ENCODE peak calls at places on chromosomes 7 and 10, in six cellular contexts. W is left lung; A is psoas muscle; J is CD4-positive, alpha-beta T cell; D is PC-3; E is cardiac muscle cell. Y is an unnamed sample. For H3K9me3, the result is how much of the 10 kb centered on the place peaks cover.

GRCh38 chr7:74292757-74293576 is 3.8 kb downstream of the CLIP2 start:
- DNase-seq in W (no peak), A (no peak), J (no peak), D (no peak), E (no peak), Y (no peak)

GRCh38 chr10:116160271-116160670 is 112.7 kb downstream of the GFRA1 start:
- DNase-seq in W (no peak), A (no peak), J (no peak), D (no peak), E (no peak), Y (no peak)

GRCh38 chr7:479948-480499 is 39.6 kb downstream of the PDGFA start:
- DNase-seq in W (peak), A (peak), J (no peak), D (no peak), E (no peak), Y (no peak)

GRCh38 chr10:15745748-15746147 is 26.0 kb upstream of the ITGA8 start:
- DNase-seq in W (no peak), A (no peak), J (no peak), D (no peak), E (peak), Y (no peak)

GRCh38 chr10:74957199-74958084 is 131.0 kb downstream of the KAT6B start:
- DNase-seq in W (no peak), A (no peak), J (no peak), D (no peak), E (no peak), Y (no peak)

GRCh38 chr10:29328988-29329387 is 40.1 kb downstream of the LYZL1 start:
- DNase-seq in W (no peak), A (peak), J (no peak), D (no peak), E (peak), Y (no peak)

GRCh38 chr10:70742537-70743429 is 42.4 kb downstream of the TBATA start:
- DNase-seq in W (peak), A (no peak), J (no peak), D (no peak), E (peak), Y (no peak)

GRCh38 chr10:103693812-103694205 is 161.6 kb downstream of the SH3PXD2A start:
- DNase-seq in W (peak), A (no peak), J (no peak), D (no peak), E (no peak), Y (no peak)

GRCh38 chr7:30134523-30135270 is at the start of gene MTURN:
- DNase-seq in W (peak), A (peak), J (peak), D (peak), E (peak), Y (peak)

GRCh38 chr7:112067609-112068540 is 138.3 kb downstream of the DOCK4 start:
- DNase-seq in W (no peak), A (no peak), J (no peak), D (no peak), E (no peak), Y (no peak)

GRCh38 chr10:68559872-68560200 is 301 bp upstream of the TET1 start:
- DNase-seq in W (no peak), A (no peak), J (no peak), D (no peak), E (no peak), Y (no peak)

GRCh38 chr7:1454471-1455065 is 4.7 kb downstream of the MICALL2 start:
- DNase-seq in W (no peak), A (no peak), J (no peak), D (no peak), E (peak), Y (no peak)

GRCh38 chr10:88819290-88819689 is 16.8 kb downstream of the LIPM start:
- DNase-seq in W (no peak), A (no peak), J (no peak), D (no peak), E (peak), Y (no peak)

GRCh38 chr7:66920256-66920655 is 769 bp upstream of the TMEM248 start:
- DNase-seq in W (no peak), A (no peak), J (no peak), D (no peak), E (no peak), Y (no peak)

GRCh38 chr10:132912685-132913558 is 29.4 kb downstream of the CFAP46 start:
- DNase-seq in W (peak), A (peak), J (no peak), D (no peak), E (no peak), Y (no peak)

DNA sequence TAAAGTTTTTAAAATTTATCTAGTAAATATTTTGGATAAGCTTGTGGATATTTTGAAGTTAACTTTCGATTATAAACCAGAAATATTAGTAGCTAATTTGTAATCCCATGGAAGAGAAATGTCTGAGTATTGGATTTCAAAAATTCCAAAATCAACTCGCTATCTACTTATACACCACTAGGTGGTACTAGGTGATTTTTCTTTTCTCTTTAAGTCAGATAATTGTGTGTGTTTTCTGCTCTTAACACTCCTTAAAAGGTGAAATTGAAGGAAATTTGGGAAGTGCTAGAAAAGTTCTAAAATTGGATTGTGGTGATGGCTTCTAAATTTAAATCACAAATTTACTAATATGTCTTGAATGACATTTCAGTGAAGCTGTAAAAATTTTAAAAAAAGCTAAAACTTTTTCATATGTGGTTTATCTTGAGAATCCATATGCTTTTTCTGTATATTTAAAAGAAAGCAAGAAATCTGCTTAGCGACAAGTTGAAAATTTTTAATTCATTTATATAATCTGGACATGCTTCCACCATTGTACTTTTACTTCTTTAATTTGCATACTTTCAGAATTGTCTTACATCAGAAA is 90.2 kb downstream of the IPMK start:
- DNase-seq in W (no peak), A (no peak), J (no peak), D (peak), E (peak), Y (no peak)
- TF ChIP-seq CTCF in W (peak), A (peak), J (peak), D (peak), E (peak), Y (peak)

GRCh38 chr7:130674456-130674855 is 5.9 kb upstream of the COPG2 start:
- DNase-seq in W (no peak), A (no peak), J (no peak), D (no peak), E (no peak), Y (no peak)

GRCh38 chr7:130669051-130669700 is 628 bp upstream of the COPG2 start:
- DNase-seq in W (no peak), A (no peak), J (no peak), D (no peak), E (no peak), Y (no peak)

GRCh38 chr7:130668258-130669050 is at the start of gene COPG2:
- DNase-seq in W (peak), A (peak), J (peak), D (peak), E (peak), Y (peak)

GRCh38 chr7:130673066-130673465 is 4.5 kb upstream of the COPG2 start:
- DNase-seq in W (no peak), A (no peak), J (no peak), D (no peak), E (peak), Y (no peak)

DNA sequence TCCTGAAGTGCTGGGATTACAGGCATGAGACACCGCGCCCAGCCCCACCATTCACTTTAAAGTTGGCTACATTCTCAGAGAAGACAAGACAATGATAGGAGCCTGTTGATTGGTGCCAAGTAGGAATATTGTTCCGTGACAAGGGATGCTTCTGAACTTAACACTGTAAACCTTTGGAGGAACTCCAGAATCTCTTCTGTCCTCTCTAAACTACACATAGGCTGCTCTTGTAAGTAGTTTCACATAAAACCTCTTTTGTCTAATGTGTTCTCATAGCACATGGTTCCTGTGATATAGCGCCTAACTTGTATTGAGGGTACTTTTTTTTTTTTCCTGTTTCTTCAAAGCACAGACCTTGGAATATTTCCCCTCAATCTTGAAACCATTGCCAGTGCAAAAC is 3.6 kb upstream of the COPG2 start:
- DNase-seq in W (no peak), A (no peak), J (no peak), D (no peak), E (no peak), Y (no peak)
- H3K27ac ChIP-seq in W (no peak), A (no peak), J (no peak), D (no peak), E (no peak), Y (no peak)

GRCh38 chr10:43012578-43012977 is 64.3 kb upstream of the RET start:
- DNase-seq in W (no peak), A (no peak), J (no peak), D (no peak), E (no peak), Y (no peak)
- H3K9me3 ChIP-seq in W (under half), A (under half), J (under half), D (under half), E (under half), Y (under half)

DNA sequence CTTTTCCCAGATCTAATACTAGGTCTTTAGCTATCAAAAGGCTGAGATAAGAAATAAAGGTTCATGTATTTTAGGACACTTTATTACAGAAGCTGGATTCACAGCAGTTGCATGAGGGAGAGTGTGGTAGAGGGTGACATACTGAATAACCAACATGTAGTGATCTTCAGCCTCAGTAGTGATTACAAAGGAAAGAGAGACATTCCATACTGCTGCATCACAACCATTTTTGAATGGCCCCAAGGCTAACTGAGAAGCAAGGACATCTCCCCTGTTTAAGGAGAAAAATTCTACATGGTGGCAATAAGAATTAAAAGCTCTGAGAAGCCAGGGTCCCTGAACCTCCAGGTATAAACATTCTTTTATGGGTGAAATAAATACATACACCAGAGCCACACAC is 35.3 kb downstream of the COG5 start:
- DNase-seq in W (no peak), A (no peak), J (no peak), D (peak), E (peak), Y (no peak)
- TF ChIP-seq CTCF in W (no peak), A (no peak), J (no peak), D (no peak), E (no peak), Y (no peak)

DNA sequence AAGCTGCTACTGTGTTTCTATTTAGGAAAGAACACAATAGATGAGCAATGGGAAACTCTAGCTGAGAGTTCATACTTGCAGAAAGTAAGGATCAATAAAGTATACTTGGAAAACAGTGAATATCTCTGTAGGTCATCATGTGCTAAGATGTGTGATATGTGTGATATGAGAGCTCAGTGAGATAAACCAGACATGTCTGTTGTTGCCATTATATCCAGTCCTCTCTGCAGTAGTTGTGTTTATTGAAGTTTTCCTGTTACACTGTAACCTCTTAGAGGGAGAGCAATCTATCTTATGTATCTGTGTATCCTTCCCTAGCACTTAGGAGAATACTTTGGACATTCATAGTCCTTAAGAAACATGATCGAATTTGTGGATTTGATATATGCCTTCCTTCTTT is 19.1 kb downstream of the TRUB1 start:
- DNase-seq in W (no peak), A (no peak), J (no peak), D (no peak), E (no peak), Y (no peak)
- H3K27ac ChIP-seq in W (no peak), A (no peak), J (no peak), D (no peak), E (no peak), Y (no peak)

GRCh38 chr7:63931057-63931600 is 67.5 kb upstream of the ZNF722 start:
- DNase-seq in W (no peak), A (no peak), J (no peak), D (no peak), E (no peak), Y (no peak)

GRCh38 chr7:63927261-63927660 is 71.4 kb upstream of the ZNF722 start:
- DNase-seq in W (no peak), A (no peak), J (no peak), D (no peak), E (no peak), Y (no peak)

DNA sequence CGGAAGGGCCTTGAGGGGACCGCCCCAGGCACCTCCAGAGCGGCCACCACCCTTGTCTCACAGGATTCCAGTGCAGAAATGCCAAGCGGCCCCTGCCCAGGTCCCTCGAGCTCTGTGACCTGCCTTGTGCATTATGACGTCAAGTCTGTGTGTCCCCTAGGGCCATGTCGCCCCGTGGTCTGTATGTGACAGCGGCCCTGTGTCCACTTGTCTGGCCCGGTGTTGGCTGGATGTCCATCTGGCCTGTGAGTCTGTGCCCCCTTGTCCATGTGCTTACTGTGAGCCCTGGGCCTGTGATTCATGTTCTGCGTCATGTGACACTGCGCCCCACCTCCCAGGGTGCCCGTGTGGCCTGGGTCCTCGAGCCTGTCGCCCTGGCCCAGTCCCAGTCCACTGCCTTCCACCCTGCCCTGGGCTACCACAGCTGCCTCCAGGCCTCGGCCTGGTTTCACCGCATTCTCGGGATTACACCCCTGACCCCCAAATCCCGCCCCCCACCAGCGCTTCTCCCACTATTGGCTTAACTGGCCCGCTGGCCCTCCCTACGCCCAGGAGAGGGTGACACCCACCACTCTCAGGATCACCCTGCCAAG is 66.6 kb upstream of the ZNF722 start:
- DNase-seq in W (no peak), A (no peak), J (no peak), D (no peak), E (no peak), Y (no peak)
- H3K9me3 ChIP-seq in W (under half), A (under half), J (under half), D (under half), E (under half), Y (under half)

GRCh38 chr10:120204877-120205276 is 252.2 kb upstream of the PLPP4 start:
- DNase-seq in W (no peak), A (no peak), J (no peak), D (peak), E (no peak), Y (no peak)

GRCh38 chr10:120208488-120208887 is 248.5 kb upstream of the PLPP4 start:
- DNase-seq in W (no peak), A (no peak), J (no peak), D (peak), E (no peak), Y (no peak)

GRCh38 chr10:120212275-120212674 is 244.8 kb upstream of the PLPP4 start:
- DNase-seq in W (no peak), A (no peak), J (no peak), D (no peak), E (no peak), Y (no peak)

GRCh38 chr10:120205368-120206018 is 251.5 kb upstream of the PLPP4 start:
- DNase-seq in W (no peak), A (no peak), J (no peak), D (no peak), E (no peak), Y (no peak)

GRCh38 chr10:120209124-120209523 is 247.9 kb upstream of the PLPP4 start:
- DNase-seq in W (no peak), A (no peak), J (no peak), D (no peak), E (no peak), Y (no peak)
- TF ChIP-seq CTCF in W (no peak), A (no peak), J (no peak), D (no peak), E (no peak), Y (no peak)

GRCh38 chr7:88217675-88218427 is 2.0 kb downstream of the SRI start:
- DNase-seq in W (no peak), A (no peak), J (no peak), D (no peak), E (no peak), Y (no peak)
- H3K27ac ChIP-seq in W (peak), A (no peak), J (no peak), D (no peak), E (peak), Y (peak)